ENCODE peak calls at places on chromosomes 7 and 10, in nine cellular contexts. One of them, this sample, is unnamed.

GRCh38 chr10:132405463-132405991 is 8.5 kb downstream of the PWWP2B start:
- DNase-seq in amniotic stem cell: no peak
- DNase-seq in H9: peak; percentile 67
- DNase-seq in stimulated activated CD8-positive, alpha-beta memory T cell treated with anti-CD3 and anti-CD28 coated beads, Interleukin-15, amount 100 ng/mL, for 24 hours: no peak
- DNase-seq in iris pigment epithelial cell: no peak
- DNase-seq in NCI-H1092: no peak
- DNase-seq in RWPE1: no peak
- DNase-seq in colonic mucosa: no peak
- DNase-seq in T-helper 2 cell: no peak
- DNase-seq in this sample: no peak

GRCh38 chr10:17409170-17409733 is 45.1 kb downstream of the ST8SIA6 start:
- DNase-seq in amniotic stem cell: no peak
- DNase-seq in H9: no peak
- DNase-seq in stimulated activated CD8-positive, alpha-beta memory T cell treated with anti-CD3 and anti-CD28 coated beads, Interleukin-15, amount 100 ng/mL, for 24 hours: no peak
- DNase-seq in iris pigment epithelial cell: peak; percentile 11
- DNase-seq in NCI-H1092: no peak
- DNase-seq in RWPE1: no peak
- DNase-seq in colonic mucosa: no peak
- DNase-seq in T-helper 2 cell: no peak
- DNase-seq in this sample: no peak

GRCh38 chr10:92886334-92886961 is 38.1 kb downstream of the EXOC6 start:
- DNase-seq in amniotic stem cell: no peak
- DNase-seq in H9: no peak
- DNase-seq in stimulated activated CD8-positive, alpha-beta memory T cell treated with anti-CD3 and anti-CD28 coated beads, Interleukin-15, amount 100 ng/mL, for 24 hours: no peak
- DNase-seq in iris pigment epithelial cell: peak; percentile 56
- DNase-seq in NCI-H1092: no peak
- DNase-seq in RWPE1: no peak
- DNase-seq in colonic mucosa: no peak
- DNase-seq in T-helper 2 cell: no peak
- DNase-seq in this sample: no peak

GRCh38 chr7:5452937-5453540 is 29.4 kb upstream of the TNRC18 start:
- DNase-seq in amniotic stem cell: no peak
- DNase-seq in H9: peak; percentile 66
- DNase-seq in stimulated activated CD8-positive, alpha-beta memory T cell treated with anti-CD3 and anti-CD28 coated beads, Interleukin-15, amount 100 ng/mL, for 24 hours: no peak
- DNase-seq in iris pigment epithelial cell: peak; percentile 70
- DNase-seq in NCI-H1092: no peak
- DNase-seq in RWPE1: no peak
- DNase-seq in colonic mucosa: no peak
- DNase-seq in T-helper 2 cell: no peak
- DNase-seq in this sample: no peak

GRCh38 chr10:86190291-86190690 is 176.3 kb downstream of the GRID1 start:
- DNase-seq in amniotic stem cell: no peak
- DNase-seq in H9: no peak
- DNase-seq in stimulated activated CD8-positive, alpha-beta memory T cell treated with anti-CD3 and anti-CD28 coated beads, Interleukin-15, amount 100 ng/mL, for 24 hours: no peak
- DNase-seq in iris pigment epithelial cell: no peak
- DNase-seq in NCI-H1092: no peak
- DNase-seq in RWPE1: no peak
- DNase-seq in colonic mucosa: no peak
- DNase-seq in T-helper 2 cell: no peak
- DNase-seq in this sample: no peak

GRCh38 chr10:54559498-54559897 is 241.5 kb downstream of the PCDH15 start:
- DNase-seq in amniotic stem cell: no peak
- DNase-seq in H9: no peak
- DNase-seq in stimulated activated CD8-positive, alpha-beta memory T cell treated with anti-CD3 and anti-CD28 coated beads, Interleukin-15, amount 100 ng/mL, for 24 hours: no peak
- DNase-seq in iris pigment epithelial cell: peak; percentile 26
- DNase-seq in NCI-H1092: no peak
- DNase-seq in RWPE1: no peak
- DNase-seq in colonic mucosa: no peak
- DNase-seq in T-helper 2 cell: no peak
- DNase-seq in this sample: no peak

GRCh38 chr7:40306025-40306424 is 171.2 kb downstream of the SUGCT start:
- DNase-seq in amniotic stem cell: no peak
- DNase-seq in H9: no peak
- DNase-seq in stimulated activated CD8-positive, alpha-beta memory T cell treated with anti-CD3 and anti-CD28 coated beads, Interleukin-15, amount 100 ng/mL, for 24 hours: no peak
- DNase-seq in iris pigment epithelial cell: no peak
- DNase-seq in NCI-H1092: no peak
- DNase-seq in RWPE1: no peak
- DNase-seq in colonic mucosa: no peak
- DNase-seq in T-helper 2 cell: no peak
- DNase-seq in this sample: no peak

GRCh38 chr7:90607196-90607595 is 11.1 kb downstream of the CDK14 start:
- DNase-seq in amniotic stem cell: no peak
- DNase-seq in H9: no peak
- DNase-seq in stimulated activated CD8-positive, alpha-beta memory T cell treated with anti-CD3 and anti-CD28 coated beads, Interleukin-15, amount 100 ng/mL, for 24 hours: no peak
- DNase-seq in iris pigment epithelial cell: peak; percentile 64
- DNase-seq in NCI-H1092: no peak
- DNase-seq in RWPE1: peak; percentile 64
- DNase-seq in colonic mucosa: no peak
- DNase-seq in T-helper 2 cell: no peak
- DNase-seq in this sample: no peak

GRCh38 chr7:117129538-117129955 is 176.2 kb downstream of the ST7 start:
- DNase-seq in amniotic stem cell: no peak
- DNase-seq in H9: no peak
- DNase-seq in stimulated activated CD8-positive, alpha-beta memory T cell treated with anti-CD3 and anti-CD28 coated beads, Interleukin-15, amount 100 ng/mL, for 24 hours: no peak
- DNase-seq in iris pigment epithelial cell: no peak
- DNase-seq in NCI-H1092: no peak
- DNase-seq in RWPE1: no peak
- DNase-seq in colonic mucosa: no peak
- DNase-seq in T-helper 2 cell: no peak
- DNase-seq in this sample: no peak

GRCh38 chr7:15000157-15000556 is 97.6 kb upstream of the DGKB start:
- DNase-seq in amniotic stem cell: no peak
- DNase-seq in H9: no peak
- DNase-seq in stimulated activated CD8-positive, alpha-beta memory T cell treated with anti-CD3 and anti-CD28 coated beads, Interleukin-15, amount 100 ng/mL, for 24 hours: no peak
- DNase-seq in iris pigment epithelial cell: no peak
- DNase-seq in NCI-H1092: no peak
- DNase-seq in RWPE1: no peak
- DNase-seq in colonic mucosa: no peak
- DNase-seq in T-helper 2 cell: no peak
- DNase-seq in this sample: no peak

GRCh38 chr10:125249948-125250347 is 89.6 kb upstream of the CTBP2 start:
- DNase-seq in amniotic stem cell: no peak
- DNase-seq in H9: no peak
- DNase-seq in stimulated activated CD8-positive, alpha-beta memory T cell treated with anti-CD3 and anti-CD28 coated beads, Interleukin-15, amount 100 ng/mL, for 24 hours: no peak
- DNase-seq in iris pigment epithelial cell: no peak
- DNase-seq in NCI-H1092: no peak
- DNase-seq in RWPE1: no peak
- DNase-seq in colonic mucosa: no peak
- DNase-seq in T-helper 2 cell: no peak
- DNase-seq in this sample: no peak

GRCh38 chr10:131946321-131946751 is 35.4 kb downstream of the BNIP3 start:
- DNase-seq in amniotic stem cell: peak; percentile 74
- DNase-seq in H9: no peak
- DNase-seq in stimulated activated CD8-positive, alpha-beta memory T cell treated with anti-CD3 and anti-CD28 coated beads, Interleukin-15, amount 100 ng/mL, for 24 hours: no peak
- DNase-seq in iris pigment epithelial cell: peak; percentile 91
- DNase-seq in NCI-H1092: no peak
- DNase-seq in RWPE1: peak; percentile 85
- DNase-seq in colonic mucosa: no peak
- DNase-seq in T-helper 2 cell: no peak
- DNase-seq in this sample: peak; percentile 4

GRCh38 chr7:130887182-130888016 is 153.4 kb upstream of the KLF14 start:
- DNase-seq in amniotic stem cell: peak; percentile 54
- DNase-seq in H9: no peak
- DNase-seq in stimulated activated CD8-positive, alpha-beta memory T cell treated with anti-CD3 and anti-CD28 coated beads, Interleukin-15, amount 100 ng/mL, for 24 hours: no peak
- DNase-seq in iris pigment epithelial cell: peak; percentile 84
- DNase-seq in NCI-H1092: no peak
- DNase-seq in RWPE1: peak; percentile 65
- DNase-seq in colonic mucosa: no peak
- DNase-seq in T-helper 2 cell: no peak
- DNase-seq in this sample: no peak

GRCh38 chr10:131787961-131788360 is 112.8 kb upstream of the PPP2R2D start:
- DNase-seq in amniotic stem cell: no peak
- DNase-seq in H9: no peak
- DNase-seq in stimulated activated CD8-positive, alpha-beta memory T cell treated with anti-CD3 and anti-CD28 coated beads, Interleukin-15, amount 100 ng/mL, for 24 hours: no peak
- DNase-seq in iris pigment epithelial cell: no peak
- DNase-seq in NCI-H1092: no peak
- DNase-seq in RWPE1: no peak
- DNase-seq in colonic mucosa: no peak
- DNase-seq in T-helper 2 cell: no peak
- DNase-seq in this sample: no peak

GRCh38 chr10:88361494-88361893 is 221.6 kb downstream of the RNLS start:
- DNase-seq in amniotic stem cell: no peak
- DNase-seq in H9: no peak
- DNase-seq in stimulated activated CD8-positive, alpha-beta memory T cell treated with anti-CD3 and anti-CD28 coated beads, Interleukin-15, amount 100 ng/mL, for 24 hours: no peak
- DNase-seq in iris pigment epithelial cell: no peak
- DNase-seq in NCI-H1092: no peak
- DNase-seq in RWPE1: no peak
- DNase-seq in colonic mucosa: no peak
- DNase-seq in T-helper 2 cell: no peak
- DNase-seq in this sample: no peak

GRCh38 chr10:46030091-46030937 is at the start of gene NCOA4:
- DNase-seq in amniotic stem cell: peak; percentile 93
- DNase-seq in H9: peak; percentile 98
- DNase-seq in stimulated activated CD8-positive, alpha-beta memory T cell treated with anti-CD3 and anti-CD28 coated beads, Interleukin-15, amount 100 ng/mL, for 24 hours: peak; percentile 76
- DNase-seq in iris pigment epithelial cell: peak; percentile 98
- DNase-seq in NCI-H1092: peak; percentile 94
- DNase-seq in RWPE1: peak; percentile 99
- DNase-seq in colonic mucosa: peak; percentile 98
- DNase-seq in T-helper 2 cell: peak; percentile 94
- DNase-seq in this sample: peak; percentile 98

This sample was measured in breast epithelium.